ENCODE peak calls at places on chromosomes 4 and X, in seven cellular contexts. U is SK-N-SH, V is cardiac muscle cell, D is K562, A is MM.1S, I is brain microvascular endothelial cell, Z is H7. B is an unnamed sample.
A peak's percentile ranks its signal among the peaks of the same experiment; 100 is the strongest.

GRCh38 chr4:6658635-6659075 is 18.2 kb downstream of the MRFAP1 start:
- DNase-seq in U (no peak), V (no peak), D (no peak), A (no peak), I (peak; percentile 4), Z (peak; percentile 86), B (peak; percentile 15)

GRCh38 chr4:173332021-173332487 is 2.1 kb downstream of the HMGB2 start:
- DNase-seq in U (no peak), V (no peak), D (no peak), A (peak; percentile 23), I (no peak), Z (no peak), B (no peak)

GRCh38 chr4:111434581-111434980 is 710.7 kb upstream of the FAM241A start:
- DNase-seq in U (no peak), V (no peak), D (no peak), A (no peak), I (no peak), Z (no peak), B (peak; percentile 43)

GRCh38 chr4:132818091-132818490 is 331.0 kb upstream of the PCDH10 start:
- DNase-seq in U (peak; percentile 1), V (peak; percentile 5), D (no peak), A (no peak), I (no peak), Z (peak; percentile 0), B (no peak)

GRCh38 chr4:67250497-67250896 is 294.8 kb downstream of the CENPC start:
- DNase-seq in U (no peak), V (no peak), D (no peak), A (no peak), I (no peak), Z (no peak), B (no peak)

GRCh38 chr4:139077567-139078355 is 62.2 kb downstream of the NOCT start:
- DNase-seq in U (no peak), V (no peak), D (no peak), A (no peak), I (no peak), Z (no peak), B (no peak)

GRCh38 chrX:6383488-6383887 is 151.4 kb downstream of the VCX3A start:
- DNase-seq in U (no peak), V (no peak), D (no peak), A (no peak), I (no peak), Z (no peak), B (no peak)

GRCh38 chr4:123110685-123111084 is 188.3 kb upstream of the NUDT6 start:
- DNase-seq in U (no peak), V (no peak), D (no peak), A (no peak), I (no peak), Z (no peak), B (no peak)

GRCh38 chrX:6129195-6129594 is 99.5 kb downstream of the NLGN4X start:
- DNase-seq in U (no peak), V (no peak), D (no peak), A (no peak), I (no peak), Z (no peak), B (no peak)

GRCh38 chr4:26076000-26076587 is 162.1 kb downstream of the SMIM20 start:
- DNase-seq in U (no peak), V (no peak), D (no peak), A (no peak), I (no peak), Z (no peak), B (peak; percentile 47)

GRCh38 chr4:121822047-121822446 is 1.6 kb downstream of the CCNA2 start:
- DNase-seq in U (no peak), V (no peak), D (no peak), A (no peak), I (no peak), Z (no peak), B (no peak)

GRCh38 chr4:121822796-121823504 is 733 bp downstream of the CCNA2 start:
- DNase-seq in U (peak; percentile 54), V (peak; percentile 32), D (peak; percentile 70), A (peak; percentile 67), I (peak; percentile 24), Z (peak; percentile 33), B (peak; percentile 24)

GRCh38 chr4:121823505-121824170 is at the start of gene CCNA2:
- DNase-seq in U (peak; percentile 94), V (peak; percentile 97), D (peak; percentile 96), A (peak; percentile 98), I (peak; percentile 96), Z (peak; percentile 91), B (peak; percentile 97)

GRCh38 chr4:121824950-121825349 is 1.3 kb upstream of the CCNA2 start:
- DNase-seq in U (no peak), V (no peak), D (no peak), A (no peak), I (no peak), Z (no peak), B (no peak)

GRCh38 chr4:121824171-121824527 is 466 bp upstream of the CCNA2 start:
- DNase-seq in U (no peak), V (no peak), D (no peak), A (no peak), I (no peak), Z (no peak), B (no peak)
- H3K36me3 ChIP-seq in U (peaks cover 43% of the 10 kb centered on the region), V (peaks cover 22% of the 10 kb centered on the region), D (peaks cover 40% of the 10 kb centered on the region), A (peaks cover 14% of the 10 kb centered on the region), I (peaks cover 2% of the 10 kb centered on the region), Z (peaks cover 13% of the 10 kb centered on the region), B (no peaks in the 10 kb centered on the region)

DNA sequence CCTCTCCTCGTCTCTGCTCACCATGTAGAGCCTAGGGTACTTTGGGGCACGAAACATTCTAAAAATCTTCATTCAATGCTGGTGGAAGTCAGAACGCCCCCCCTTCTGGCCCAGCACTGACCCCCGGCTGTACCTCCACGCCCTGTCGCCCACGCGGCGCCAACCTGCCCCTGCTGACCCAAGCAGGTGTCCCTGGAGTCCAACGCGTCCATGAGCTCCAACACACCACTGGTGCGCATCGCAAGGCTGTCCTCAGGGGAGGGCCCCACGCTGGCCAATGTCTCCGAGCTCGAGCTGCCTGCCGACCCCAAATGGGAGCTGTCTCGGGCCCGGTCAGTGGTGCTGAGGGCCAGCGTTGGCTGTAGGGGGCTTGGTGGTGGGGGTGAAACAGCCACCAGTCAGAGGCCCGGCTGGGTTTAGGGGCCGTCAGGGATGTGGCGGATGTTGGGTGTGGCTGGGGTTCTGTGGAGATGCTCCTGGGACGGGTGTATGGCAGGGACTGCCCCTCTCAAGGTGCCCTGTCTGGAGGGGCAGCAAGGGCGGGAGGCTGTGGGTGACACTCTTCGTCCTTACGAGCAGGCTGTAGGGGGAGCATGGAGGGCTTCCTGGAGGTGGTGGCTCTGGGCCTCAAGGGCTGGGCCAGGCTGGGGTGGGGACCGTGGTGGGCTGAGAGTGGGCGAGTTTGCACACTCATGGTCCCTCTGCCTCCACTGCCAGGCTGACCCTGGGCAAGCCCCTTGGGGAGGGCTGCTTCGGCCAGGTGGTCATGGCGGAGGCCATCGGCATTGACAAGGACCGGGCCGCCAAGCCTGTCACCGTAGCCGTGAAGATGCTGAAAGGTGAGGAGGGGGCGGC is 11.8 kb downstream of the FGFR3 start:
- DNase-seq in U (no peak), V (no peak), D (no peak), A (no peak), I (no peak), Z (no peak), B (no peak)
- H3K36me3 ChIP-seq in U (no peaks in the 10 kb centered on the region), V (peaks cover 3% of the 10 kb centered on the region), D (peaks cover 74% of the 10 kb centered on the region), A (no peaks in the 10 kb centered on the region), I (no peaks in the 10 kb centered on the region), Z (no peaks in the 10 kb centered on the region), B (no peaks in the 10 kb centered on the region)

GRCh38 chrX:346034-346813 is 27.6 kb upstream of the GTPBP6 start:
- DNase-seq in U (no peak), V (no peak), D (no peak), A (no peak), I (no peak), Z (peak; percentile 80), B (no peak)
- H3K36me3 ChIP-seq in U (peaks cover 2% of the 10 kb centered on the region), V (peaks cover 7% of the 10 kb centered on the region), D (no peaks in the 10 kb centered on the region), A (no peaks in the 10 kb centered on the region), I (no peaks in the 10 kb centered on the region), Z (no peaks in the 10 kb centered on the region), B (no peaks in the 10 kb centered on the region)

DNA sequence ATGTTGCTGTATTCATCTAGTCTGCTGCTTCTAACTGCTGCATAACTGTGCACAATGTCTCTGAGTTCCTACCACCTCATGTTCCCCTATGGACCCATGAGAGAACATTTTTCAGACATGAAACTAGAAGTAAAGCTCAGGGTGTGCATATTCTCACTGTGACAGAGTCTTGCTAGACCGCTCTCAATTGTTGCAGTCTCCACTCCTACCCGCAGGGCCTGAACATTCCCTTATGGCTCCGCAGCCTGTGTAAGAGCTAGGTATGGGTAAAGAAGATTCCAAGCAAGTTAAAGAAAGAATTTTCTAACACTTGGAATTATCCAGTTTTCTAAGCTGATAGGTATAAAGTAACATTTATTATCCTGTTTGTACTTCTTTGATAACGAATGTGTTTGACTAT is 5.4 kb downstream of the OCIAD2 start:
- DNase-seq in U (no peak), V (no peak), D (no peak), A (no peak), I (no peak), Z (no peak), B (no peak)
- H3K36me3 ChIP-seq in U (peaks cover 58% of the 10 kb centered on the region), V (no peaks in the 10 kb centered on the region), D (no peaks in the 10 kb centered on the region), A (no peaks in the 10 kb centered on the region), I (peaks cover 4% of the 10 kb centered on the region), Z (peaks cover 23% of the 10 kb centered on the region), B (no peaks in the 10 kb centered on the region)

DNA sequence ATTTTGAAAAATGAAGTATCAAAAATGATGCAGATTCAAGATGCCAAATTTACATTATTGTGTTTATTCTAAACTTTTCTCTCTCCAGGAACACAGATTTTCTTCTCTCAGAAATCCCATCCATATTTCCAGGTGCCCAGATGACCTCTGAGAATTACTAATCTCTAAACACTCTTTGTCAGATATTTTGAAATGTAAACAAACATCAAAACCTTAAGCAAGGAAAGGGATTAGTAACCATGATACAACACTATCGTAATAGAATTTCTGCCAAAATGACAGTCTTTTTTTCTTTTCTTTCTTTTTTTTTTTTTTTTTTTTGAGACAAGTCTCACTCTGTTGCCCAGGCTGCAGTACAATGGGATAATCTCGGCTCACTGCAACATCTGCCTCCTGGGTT is 76.7 kb downstream of the PDS5A start:
- DNase-seq in U (no peak), V (no peak), D (no peak), A (no peak), I (no peak), Z (no peak), B (peak; percentile 9)
- H3K36me3 ChIP-seq in U (peaks cover 53% of the 10 kb centered on the region), V (peaks cover 66% of the 10 kb centered on the region), D (peaks cover 84% of the 10 kb centered on the region), A (peaks cover 3% of the 10 kb centered on the region), I (peaks cover 35% of the 10 kb centered on the region), Z (peaks cover 8% of the 10 kb centered on the region), B (no peaks in the 10 kb centered on the region)

GRCh38 chr4:1813915-1814314 is 20.8 kb downstream of the FGFR3 start:
- DNase-seq in U (no peak), V (no peak), D (no peak), A (no peak), I (no peak), Z (no peak), B (no peak)
- H3K36me3 ChIP-seq in U (peaks cover 45% of the 10 kb centered on the region), V (peaks cover 6% of the 10 kb centered on the region), D (peaks cover 65% of the 10 kb centered on the region), A (peaks cover 3% of the 10 kb centered on the region), I (peaks cover 48% of the 10 kb centered on the region), Z (peaks cover 18% of the 10 kb centered on the region), B (peaks cover 22% of the 10 kb centered on the region)

B was measured in fibroblast of lung.